ENCODE peak calls at places on chromosomes 13 and 19, in eight cellular contexts. U is osteoblast, B is neural progenitor cell, I is MM.1S, M is H1, H is H9, N is PC-3, W is fibroblast of lung. S is an unnamed sample.

GRCh38 chr19:37505958-37506386 is 767 bp upstream of the ZNF793 start:
- DNase-seq in N (no peak), M (no peak), H (no peak), B (no peak), W (no peak), I (no peak), U (no peak), S (peak)

GRCh38 chr13:87274209-87274819 is 396.9 kb upstream of the SLITRK5 start:
- DNase-seq in M (peak), U (no peak), N (peak), H (peak), B (peak), I (peak), W (peak), S (peak)

GRCh38 chr19:3068071-3068470 is 5.8 kb upstream of the TLE5 start:
- DNase-seq in B (no peak), H (no peak), I (no peak), U (no peak), M (no peak), N (no peak), W (no peak), S (no peak)

GRCh38 chr19:50231821-50232220 is 28.4 kb downstream of the MYH14 start:
- DNase-seq in I (no peak), W (no peak), B (no peak), N (no peak), H (no peak), U (peak), M (no peak), S (no peak)

GRCh38 chr19:928471-929259 is 2.8 kb downstream of the ARID3A start:
- DNase-seq in U (peak), W (no peak), B (no peak), H (peak), M (no peak), I (no peak), N (no peak), S (peak)

GRCh38 chr13:51152713-51153112 is 41.6 kb upstream of the C13orf42 start:
- DNase-seq in H (no peak), U (no peak), N (no peak), B (no peak), W (peak), M (peak), I (no peak), S (peak)

GRCh38 chr19:532578-533484 is 1.3 kb downstream of the CDC34 start:
- DNase-seq in W (peak), I (peak), M (peak), N (peak), H (peak), B (peak), U (peak), S (peak)

GRCh38 chr19:46746281-46746965 is at the start of gene STRN4:
- DNase-seq in I (peak), M (peak), H (no peak), B (peak), W (peak), U (peak), N (peak), S (peak)

GRCh38 chr19:46493236-46494114 is 2.2 kb downstream of the PNMA8B start:
- DNase-seq in U (peak), H (peak), I (no peak), N (no peak), B (peak), M (peak), W (no peak), S (no peak)

GRCh38 chr19:7528522-7529245 is 6.3 kb downstream of the MCOLN1 start:
- DNase-seq in M (no peak), U (no peak), B (no peak), H (no peak), W (no peak), I (no peak), N (no peak), S (no peak)

DNA sequence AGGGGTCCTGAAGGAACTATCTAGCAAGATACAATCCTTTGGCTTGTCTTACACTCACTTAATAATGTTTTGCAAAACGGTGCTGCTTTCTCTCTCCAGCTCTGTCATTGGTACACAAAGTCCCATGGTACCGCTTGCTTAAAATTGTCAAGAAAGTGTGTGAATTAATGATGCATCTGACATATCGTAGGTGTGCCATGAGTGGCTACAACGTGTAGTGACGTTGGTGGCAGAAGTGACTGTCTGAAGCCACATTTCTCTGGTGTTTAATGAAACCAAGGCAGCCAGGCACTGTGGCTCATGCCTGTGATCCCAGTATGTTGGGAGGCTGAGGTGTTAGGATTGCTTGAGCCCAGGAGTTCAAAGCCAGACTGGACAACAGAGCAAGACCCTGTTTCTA is 2.6 kb downstream of the HSH2D start:
- DNase-seq in B (no peak), M (no peak), N (no peak), I (no peak), H (no peak), W (no peak), U (no peak), S (no peak)
- H3K4me2 ChIP-seq in B (no peak), M (no peak), N (no peak), I (peak), H (no peak), W (no peak), U (no peak), S (no peak)

GRCh38 chr13:30332516-30333165 is 25.3 kb upstream of the KATNAL1 start:
- DNase-seq in M (no peak), I (no peak), B (no peak), N (peak), W (no peak), H (no peak), U (no peak), S (peak)
- H3K4me2 ChIP-seq in M (no peak), I (no peak), B (no peak), N (peak), W (no peak), H (no peak), U (no peak), S (no peak)

GRCh38 chr19:44718441-44719261 is 19.7 kb downstream of the CEACAM16 start:
- DNase-seq in M (peak), N (peak), H (peak), W (peak), B (peak), U (peak), I (no peak), S (peak)

GRCh38 chr19:44714597-44715169 is 15.7 kb downstream of the CEACAM16 start:
- DNase-seq in W (no peak), M (no peak), B (no peak), H (no peak), N (no peak), U (no peak), I (no peak), S (no peak)

GRCh38 chr19:44720945-44721344 is 22.0 kb downstream of the CEACAM16 start:
- DNase-seq in N (no peak), W (peak), I (peak), B (no peak), U (no peak), H (no peak), M (no peak), S (no peak)

GRCh38 chr19:44719262-44719701 is 20.3 kb downstream of the CEACAM16 start:
- DNase-seq in N (no peak), I (no peak), B (no peak), W (no peak), U (no peak), H (peak), M (no peak), S (no peak)

GRCh38 chr19:44717603-44718002 is 18.7 kb downstream of the CEACAM16 start:
- DNase-seq in B (no peak), M (no peak), H (no peak), N (no peak), W (no peak), U (no peak), I (no peak), S (no peak)
- H3K4me2 ChIP-seq in B (no peak), M (no peak), H (no peak), N (no peak), W (no peak), U (no peak), I (no peak), S (no peak)

DNA sequence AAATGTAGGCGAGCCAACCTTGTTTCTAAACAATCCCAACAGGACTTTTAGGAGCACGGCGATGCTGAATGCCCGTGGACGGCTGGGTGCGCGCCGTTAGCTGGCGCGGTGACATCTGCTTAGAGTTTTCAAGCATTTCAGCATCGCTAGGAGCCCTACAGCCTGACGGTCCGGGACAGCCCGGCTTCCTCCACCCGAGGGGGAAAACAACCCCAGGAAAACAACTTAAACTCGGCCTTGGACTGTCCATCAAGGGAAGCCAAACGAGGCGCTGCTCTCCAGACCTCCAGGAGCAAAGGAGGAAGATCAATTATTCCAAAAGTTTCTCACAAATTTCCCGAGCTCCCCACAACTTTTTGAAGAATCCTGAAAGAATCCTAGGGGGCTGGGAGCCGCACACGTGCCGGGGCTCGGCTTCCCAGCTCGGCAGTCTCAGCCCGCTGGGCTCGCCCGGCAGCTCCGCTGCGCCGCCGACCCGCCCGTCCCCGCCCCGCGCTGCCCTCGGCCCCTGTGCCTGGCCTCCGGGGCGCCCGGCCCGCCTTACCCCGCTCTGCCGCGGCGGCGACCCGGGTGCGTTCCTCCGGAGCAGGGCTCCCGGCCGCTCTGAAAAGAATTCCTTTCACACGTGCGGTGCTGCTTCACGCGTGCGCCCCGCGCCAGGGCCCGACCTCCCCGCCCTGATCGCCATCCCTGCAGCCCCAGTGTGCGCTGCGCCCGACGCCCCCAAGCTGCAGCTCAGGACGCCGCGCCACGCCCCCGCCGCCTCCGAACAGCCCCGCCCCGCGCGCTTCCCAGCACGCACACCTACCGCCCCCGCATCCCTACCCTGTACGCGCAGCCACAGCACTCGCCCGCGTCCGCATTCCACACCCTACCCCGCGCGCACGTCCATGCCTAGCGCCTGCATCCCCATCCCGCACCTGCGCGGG is at the start of gene GJA3:
- DNase-seq in M (peak), W (peak), U (no peak), H (peak), I (no peak), B (peak), N (peak), S (peak)
- H3K4me2 ChIP-seq in M (peak), W (peak), U (peak), H (peak), I (peak), B (peak), N (peak), S (peak)

GRCh38 chr13:80010846-80011245 is 330.1 kb downstream of the SPRY2 start:
- DNase-seq in W (no peak), M (no peak), U (no peak), I (no peak), N (no peak), H (no peak), B (no peak), S (no peak)
- H3K4me2 ChIP-seq in W (no peak), M (no peak), U (no peak), I (no peak), N (no peak), H (no peak), B (no peak), S (no peak)

DNA sequence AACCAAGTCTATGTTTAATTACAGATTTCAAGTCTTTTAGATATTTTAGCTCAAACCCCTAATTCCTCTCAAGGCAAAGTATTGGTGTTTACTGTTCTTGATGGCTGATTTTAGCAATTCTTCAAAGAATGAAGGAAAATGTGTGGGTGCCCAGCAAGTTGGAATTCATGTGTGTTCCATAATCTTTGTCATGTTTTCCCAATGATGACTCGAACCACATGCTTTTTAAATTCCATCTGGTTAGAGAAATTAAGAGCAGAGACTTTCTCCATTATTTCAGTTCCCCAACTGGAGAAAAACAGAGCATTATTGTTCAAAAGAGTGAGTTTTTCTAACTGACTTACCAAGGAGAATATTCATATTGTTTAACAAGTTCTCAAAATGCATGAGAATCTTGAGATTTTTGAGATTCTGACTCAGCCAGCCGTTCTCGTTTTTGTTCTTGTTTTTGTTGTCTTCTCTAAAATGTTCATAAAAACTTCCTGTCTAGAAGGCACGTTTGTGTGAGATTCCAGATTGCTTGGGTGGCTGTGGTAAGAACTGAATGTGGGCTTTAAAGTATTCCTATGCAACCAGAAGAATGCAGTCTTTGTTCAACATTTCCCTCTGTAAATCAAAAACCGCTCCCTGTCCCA is 404.7 kb downstream of the IRS2 start:
- DNase-seq in B (no peak), N (no peak), M (no peak), I (no peak), W (peak), H (no peak), U (no peak), S (no peak)
- H3K4me2 ChIP-seq in B (no peak), N (no peak), M (no peak), I (no peak), W (no peak), H (no peak), U (peak), S (no peak)

DNA sequence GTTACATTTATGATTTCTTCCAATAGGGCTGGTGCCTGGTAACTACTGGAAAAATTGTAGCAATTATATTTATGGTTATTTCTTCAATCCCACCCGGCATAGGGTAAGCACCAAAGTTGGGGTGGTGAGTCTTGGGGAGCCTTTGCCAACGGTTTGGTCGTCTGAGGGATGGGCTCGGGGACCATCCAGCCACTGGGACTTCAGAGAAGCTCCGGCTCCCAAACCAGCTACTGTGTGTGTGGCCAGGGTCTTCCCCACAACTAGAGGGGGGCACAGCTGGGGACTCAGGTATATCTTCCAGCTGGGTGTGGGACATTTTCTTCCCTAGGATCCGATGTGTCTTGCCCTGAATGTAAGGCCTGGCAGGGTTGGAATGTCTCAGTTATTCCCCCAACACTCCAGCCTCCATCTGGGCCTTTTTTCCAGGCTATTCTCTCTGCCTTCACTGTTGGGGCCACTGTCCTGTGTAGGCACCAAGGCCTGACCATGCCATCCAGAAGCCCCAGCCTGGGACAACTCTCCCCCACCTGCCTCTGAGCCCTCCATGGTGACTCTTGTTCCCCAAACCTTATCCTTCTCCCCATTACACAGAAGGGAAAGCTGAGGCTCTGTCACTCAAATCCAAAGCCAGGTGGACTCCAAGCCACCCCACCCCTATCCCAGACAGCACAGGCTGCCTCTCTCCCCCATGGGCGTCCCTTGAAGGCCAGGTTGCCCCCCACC is 1.1 kb upstream of the IFI30 start:
- DNase-seq in H (no peak), I (no peak), U (peak), B (no peak), W (no peak), M (no peak), N (no peak), S (no peak)
- H3K4me2 ChIP-seq in H (no peak), I (no peak), U (peak), B (no peak), W (no peak), M (no peak), N (no peak), S (no peak)

GRCh38 chr13:42970824-42971669 is 21.0 kb downstream of the EPSTI1 start:
- DNase-seq in N (peak), W (peak), U (no peak), H (peak), M (peak), I (peak), B (peak), S (peak)
- H3K4me2 ChIP-seq in N (no peak), W (no peak), U (no peak), H (no peak), M (no peak), I (no peak), B (no peak), S (no peak)

S was measured in hepatocyte.